ENCODE peak calls at places on chromosomes 7 and 10, in seven cellular contexts. I is body of pancreas, Q is HCT116, U is sigmoid colon, G is transverse colon, A is IMR-90, R is spleen. O is an unnamed sample.
A peak's percentile ranks its signal among the peaks of the same experiment; 100 is the strongest.

GRCh38 chr7:21140622-21141021 is 287.3 kb upstream of the SP4 start:
- DNase-seq in Q (peak; percentile 12), I (no peak), U (no peak), A (no peak), R (no peak), G (peak; percentile 22), O (no peak)

GRCh38 chr10:69994262-69994661 is 58.4 kb upstream of the MACROH2A2 start:
- DNase-seq in A (peak; percentile 59), G (peak; percentile 12), Q (peak; percentile 77), R (no peak), U (no peak), I (peak; percentile 17), O (peak; percentile 47)

GRCh38 chr7:76358478-76359110 is at the start of gene YWHAG:
- DNase-seq in G (peak; percentile 92), U (peak; percentile 95), A (peak; percentile 85), R (peak; percentile 97), Q (peak; percentile 59), I (peak; percentile 91), O (peak; percentile 84)

GRCh38 chr7:151628846-151629604 is 109.3 kb upstream of the RHEB start:
- DNase-seq in R (no peak), U (no peak), I (no peak), Q (no peak), G (no peak), A (no peak), O (no peak)

GRCh38 chr7:151130741-151131157 is 36.7 kb downstream of the GBX1 start:
- DNase-seq in A (no peak), R (no peak), G (no peak), Q (no peak), I (no peak), U (no peak), O (no peak)

GRCh38 chr7:16078076-16078952 is 343.0 kb downstream of the CRPPA start:
- DNase-seq in Q (peak; percentile 69), R (no peak), G (no peak), A (peak; percentile 64), I (peak; percentile 21), U (no peak), O (peak; percentile 80)

GRCh38 chr10:7475046-7475860 is 64.4 kb upstream of the SFMBT2 start:
- DNase-seq in A (no peak), Q (no peak), G (peak; percentile 26), I (peak; percentile 40), U (peak; percentile 72), R (no peak), O (no peak)

GRCh38 chr10:79374312-79375191 is 27.3 kb downstream of the PPIF start:
- DNase-seq in A (peak; percentile 67), Q (peak; percentile 40), U (peak; percentile 91), R (peak; percentile 93), G (peak; percentile 84), I (peak; percentile 84), O (peak; percentile 85)

GRCh38 chr10:75932921-75933320 is 501.5 kb downstream of the LRMDA start:
- DNase-seq in G (no peak), A (no peak), Q (no peak), I (no peak), U (no peak), R (no peak), O (no peak)

GRCh38 chr7:116671681-116672595 is at the start of gene MET:
- DNase-seq in G (peak; percentile 86), R (peak; percentile 86), U (peak; percentile 85), A (peak; percentile 72), Q (peak; percentile 84), I (peak; percentile 89), O (peak; percentile 73)

GRCh38 chr7:38873433-38873832 is 35.6 kb downstream of the VPS41 start:
- DNase-seq in A (no peak), G (no peak), I (no peak), R (no peak), Q (no peak), U (no peak), O (no peak)

GRCh38 chr10:45580371-45580770 is 92.2 kb downstream of the ZFAND4 start:
- DNase-seq in G (no peak), I (no peak), A (no peak), Q (no peak), U (no peak), R (no peak), O (no peak)

GRCh38 chr10:107141539-107142061 is 22.9 kb downstream of the SORCS1 start:
- DNase-seq in Q (no peak), A (no peak), I (no peak), U (no peak), G (no peak), R (no peak), O (no peak)

GRCh38 chr7:23970193-23970592 is 260.2 kb downstream of the STK31 start:
- DNase-seq in Q (no peak), I (no peak), R (no peak), A (no peak), U (no peak), G (no peak), O (no peak)

GRCh38 chr10:7028809-7029166 is 382.0 kb downstream of the SFMBT2 start:
- DNase-seq in I (no peak), Q (no peak), A (no peak), U (no peak), R (no peak), G (no peak), O (no peak)

GRCh38 chr10:4028027-4028471 is 243.0 kb upstream of the KLF6 start:
- DNase-seq in R (no peak), I (no peak), U (no peak), A (peak; percentile 70), Q (no peak), G (no peak), O (no peak)

GRCh38 chr7:55127622-55128081 is 108.8 kb downstream of the EGFR start:
- DNase-seq in U (no peak), Q (no peak), I (no peak), R (no peak), A (peak; percentile 85), G (peak; percentile 60), O (no peak)

GRCh38 chr7:107813524-107813923 is 10.5 kb upstream of the SLC26A3 start:
- DNase-seq in R (no peak), A (no peak), I (no peak), U (no peak), G (no peak), Q (no peak), O (no peak)

GRCh38 chr10:96720422-96721206 is at the start of gene PIK3AP1:
- DNase-seq in A (no peak), G (peak; percentile 79), U (peak; percentile 67), I (peak; percentile 67), Q (no peak), R (peak; percentile 98), O (peak; percentile 16)

GRCh38 chr10:8061274-8062211 is 7.1 kb downstream of the GATA3 start:
- DNase-seq in R (no peak), I (no peak), U (no peak), G (no peak), Q (no peak), A (no peak), O (no peak)

GRCh38 chr10:96395931-96396877 is 37.4 kb upstream of the OPALIN start:
- DNase-seq in U (peak; percentile 87), R (peak; percentile 86), A (peak; percentile 67), Q (peak; percentile 21), I (peak; percentile 74), G (peak; percentile 68), O (peak; percentile 37)

GRCh38 chr10:53434413-53434812 is 661.8 kb upstream of the MBL2 start:
- DNase-seq in A (no peak), R (no peak), Q (no peak), G (no peak), I (no peak), U (no peak), O (no peak)

GRCh38 chr7:22142593-22142992 is 196.9 kb upstream of the CDCA7L start:
- DNase-seq in A (no peak), Q (no peak), I (no peak), G (no peak), U (no peak), R (no peak), O (no peak)

GRCh38 chr10:89793649-89794254 is 92.4 kb downstream of the KIF20B start:
- DNase-seq in U (no peak), G (no peak), Q (peak; percentile 73), R (no peak), I (peak; percentile 34), A (peak; percentile 74), O (peak; percentile 63)
- TF ChIP-seq CTCF in U (peak; percentile 16), G (peak; percentile 75), Q (peak; percentile 65), R (peak; percentile 80), I (peak; percentile 70), A (peak; percentile 81), O (peak; percentile 61)

DNA sequence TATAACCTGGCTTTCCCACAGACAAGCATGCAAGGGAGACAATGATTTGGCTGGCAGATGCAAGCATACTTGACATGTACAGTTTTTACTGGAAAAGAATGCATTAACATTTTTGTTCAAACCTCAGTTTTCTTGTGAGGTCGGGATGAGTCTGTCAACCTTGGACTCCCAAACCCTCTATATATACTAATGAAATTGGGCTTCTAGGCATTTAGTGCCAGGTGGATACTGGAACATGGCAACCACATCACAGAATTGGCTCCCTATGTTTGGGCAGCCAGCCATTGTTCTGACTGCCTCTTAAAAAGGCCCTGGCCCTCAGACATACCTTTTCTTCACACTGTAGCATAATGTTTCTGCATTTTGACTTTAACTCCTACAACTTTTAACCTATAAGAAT is 39.1 kb downstream of the CDK6 start:
- DNase-seq in Q (no peak), I (no peak), U (no peak), A (peak; percentile 41), R (no peak), G (no peak), O (no peak)
- H3K4me1 ChIP-seq in Q (no peaks in the 10 kb centered on the region), I (peaks cover 45% of the 10 kb centered on the region), U (peaks cover 47% of the 10 kb centered on the region), A (peaks cover 26% of the 10 kb centered on the region), R (peaks cover 17% of the 10 kb centered on the region), G (peaks cover 63% of the 10 kb centered on the region), O (peaks cover 38% of the 10 kb centered on the region)

GRCh38 chr7:17556247-17556646 is 257.8 kb downstream of the AHR start:
- DNase-seq in U (no peak), Q (no peak), G (no peak), R (no peak), I (no peak), A (no peak), O (no peak)

GRCh38 chr7:17549406-17549805 is 251.0 kb downstream of the AHR start:
- DNase-seq in Q (no peak), G (no peak), U (no peak), I (no peak), R (no peak), A (no peak), O (no peak)

GRCh38 chr7:17554341-17555015 is 256.0 kb downstream of the AHR start:
- DNase-seq in R (no peak), I (no peak), A (no peak), U (no peak), G (no peak), Q (no peak), O (no peak)

GRCh38 chr7:17552373-17552772 is 253.9 kb downstream of the AHR start:
- DNase-seq in Q (no peak), R (no peak), A (no peak), G (no peak), I (no peak), U (no peak), O (no peak)

GRCh38 chr7:17552952-17553351 is 254.5 kb downstream of the AHR start:
- DNase-seq in I (no peak), Q (no peak), G (no peak), U (no peak), R (no peak), A (no peak), O (no peak)
- TF ChIP-seq POLR2A in I (no peak), Q (no peak), G (no peak), U (no peak), R (no peak), A (no peak), O (no peak)

DNA sequence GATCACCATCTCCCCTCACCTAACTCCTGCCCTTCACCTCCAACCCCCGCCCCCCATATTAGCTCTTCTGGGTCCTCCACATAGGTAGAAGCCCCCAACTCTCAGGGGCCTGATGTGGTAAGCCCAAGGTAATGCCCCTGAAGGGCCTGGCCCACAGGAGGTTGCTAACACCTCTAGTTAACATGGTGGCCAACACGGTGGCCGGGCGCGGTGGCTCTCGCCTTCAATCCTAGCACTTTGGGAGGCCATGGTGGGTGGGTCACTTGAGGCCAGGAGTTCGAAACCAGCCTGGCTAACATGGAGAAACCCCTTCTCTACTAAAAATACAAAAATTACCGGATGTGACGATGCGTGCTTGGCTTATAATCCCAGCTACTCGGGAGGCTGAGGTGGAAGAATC is 954 bp upstream of the MLXIPL start:
- DNase-seq in I (no peak), R (no peak), A (no peak), U (no peak), G (no peak), Q (no peak), O (no peak)
- TF ChIP-seq CTCF in I (no peak), R (no peak), A (no peak), U (no peak), G (no peak), Q (no peak), O (no peak)

O was measured in tibial nerve.